ENCODE peak calls at places on chromosomes 16 and 17, in four cellular contexts. L is heart left ventricle, K is spleen, N is transverse colon. Y is an unnamed sample.

GRCh38 chr16:74936902-74937560 is 47.9 kb downstream of the WDR59 start:
- DNase-seq in L (no peak), K (no peak), N (no peak), Y (no peak)

GRCh38 chr17:69018687-69019086 is 42.0 kb downstream of the ABCA9 start:
- DNase-seq in L (no peak), K (no peak), N (no peak), Y (no peak)

GRCh38 chr16:85151603-85152413 is 39.5 kb upstream of the CIBAR2 start:
- DNase-seq in L (peak; percentile 86), K (no peak), N (peak; percentile 65), Y (peak; percentile 58)

GRCh38 chr17:1724869-1725641 is 551 bp downstream of the WDR81 start:
- DNase-seq in L (no peak), K (peak; percentile 87), N (no peak), Y (peak; percentile 19)

GRCh38 chr17:7238418-7239090 is 703 bp downstream of the PHF23 start:
- DNase-seq in L (no peak), K (no peak), N (no peak), Y (no peak)

GRCh38 chr16:73703891-73704290 is 592.7 kb upstream of the PSMD7 start:
- DNase-seq in L (no peak), K (no peak), N (no peak), Y (no peak)

GRCh38 chr16:82995286-82995926 is 368.6 kb downstream of the CDH13 start:
- DNase-seq in L (no peak), K (no peak), N (no peak), Y (no peak)

GRCh38 chr17:4858880-4859260 is 25.7 kb downstream of the MINK1 start:
- DNase-seq in L (peak; percentile 68), K (no peak), N (peak; percentile 40), Y (no peak)

GRCh38 chr16:81190667-81191066 is 47.8 kb upstream of the BCO1 start:
- DNase-seq in L (no peak), K (no peak), N (no peak), Y (peak; percentile 15)

GRCh38 chr16:22328081-22328725 is 31.0 kb downstream of the POLR3E start:
- DNase-seq in L (no peak), K (no peak), N (no peak), Y (no peak)

GRCh38 chr17:20852541-20853370 is 190.1 kb downstream of the USP22 start:
- DNase-seq in L (peak; percentile 21), K (peak; percentile 72), N (peak; percentile 14), Y (no peak)

GRCh38 chr17:46942441-46943217 is 19.7 kb downstream of the GOSR2 start:
- DNase-seq in L (peak; percentile 65), K (no peak), N (peak; percentile 74), Y (peak; percentile 53)

GRCh38 chr16:68247400-68247799 is 2.2 kb downstream of the PLA2G15 start:
- DNase-seq in L (peak; percentile 30), K (no peak), N (no peak), Y (peak; percentile 79)

GRCh38 chr17:29390856-29391631 is 881 bp downstream of the TAOK1 start:
- DNase-seq in L (peak; percentile 14), K (peak; percentile 84), N (peak; percentile 25), Y (peak; percentile 14)

GRCh38 chr17:29590979-29591736 is 1.7 kb upstream of the GIT1 start:
- DNase-seq in L (no peak), K (peak; percentile 85), N (peak; percentile 42), Y (peak; percentile 56)

GRCh38 chr16:70433456-70434103 is 5.3 kb downstream of the ST3GAL2 start:
- DNase-seq in L (peak; percentile 70), K (no peak), N (peak; percentile 33), Y (no peak)

GRCh38 chr16:86289907-86290306 is 220.4 kb upstream of the FOXF1 start:
- DNase-seq in L (no peak), K (no peak), N (no peak), Y (no peak)

GRCh38 chr16:76345093-76345735 is 68.0 kb downstream of the CNTNAP4 start:
- DNase-seq in L (peak; percentile 8), K (no peak), N (no peak), Y (peak; percentile 39)

GRCh38 chr17:34227707-34228106 is 27.4 kb upstream of the CCL2 start:
- DNase-seq in L (no peak), K (no peak), N (no peak), Y (no peak)

GRCh38 chr16:1674751-1675664 is 3.1 kb upstream of the JPT2 start:
- DNase-seq in L (no peak), K (peak; percentile 56), N (no peak), Y (no peak)

GRCh38 chr16:25192096-25192495 is 24.7 kb upstream of the AQP8 start:
- DNase-seq in L (no peak), K (no peak), N (no peak), Y (no peak)

GRCh38 chr16:70470927-70471341 is 16.5 kb downstream of the FCSK start:
- DNase-seq in L (no peak), K (no peak), N (peak; percentile 26), Y (peak; percentile 65)

GRCh38 chr16:66945939-66946338 is 10.6 kb downstream of the CES2 start:
- DNase-seq in L (no peak), K (no peak), N (no peak), Y (no peak)

GRCh38 chr16:67312450-67313118 is 14.0 kb downstream of the KCTD19 start:
- DNase-seq in L (no peak), K (no peak), N (no peak), Y (no peak)

GRCh38 chr16:4176794-4177438 is 60.7 kb upstream of the ADCY9 start:
- DNase-seq in L (no peak), K (no peak), N (peak; percentile 16), Y (no peak)

GRCh38 chr16:55539049-55539448 is 27.4 kb upstream of the CAPNS2 start:
- DNase-seq in L (no peak), K (no peak), N (no peak), Y (no peak)

DNA sequence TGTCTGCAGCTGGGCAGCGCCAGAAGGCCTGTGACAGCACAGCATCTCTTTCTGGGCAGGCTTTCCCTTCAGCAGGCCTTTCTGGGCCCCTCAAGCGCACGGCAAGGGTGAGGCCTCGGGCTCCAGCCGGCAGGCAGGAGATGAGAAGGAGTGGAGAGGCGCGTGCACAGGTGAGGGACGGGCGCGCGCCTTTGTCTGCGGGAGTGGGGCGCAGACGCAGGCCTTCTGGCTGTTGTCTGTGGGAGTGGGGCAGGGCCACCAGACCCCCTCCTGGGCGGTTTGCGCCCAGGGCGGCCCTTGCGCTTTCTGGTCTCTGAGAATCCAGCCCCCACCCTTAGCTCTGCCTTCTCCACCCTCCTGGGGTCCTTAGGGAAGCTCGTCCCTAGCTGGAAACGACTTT is 6.5 kb downstream of the ZNF205 start:
- DNase-seq in L (no peak), K (no peak), N (no peak), Y (no peak)
- H3K4me1 ChIP-seq in L (no peaks in the 10 kb centered on the region), K (peaks cover 4% of the 10 kb centered on the region), N (peaks cover 3% of the 10 kb centered on the region), Y (peaks cover 13% of the 10 kb centered on the region)

DNA sequence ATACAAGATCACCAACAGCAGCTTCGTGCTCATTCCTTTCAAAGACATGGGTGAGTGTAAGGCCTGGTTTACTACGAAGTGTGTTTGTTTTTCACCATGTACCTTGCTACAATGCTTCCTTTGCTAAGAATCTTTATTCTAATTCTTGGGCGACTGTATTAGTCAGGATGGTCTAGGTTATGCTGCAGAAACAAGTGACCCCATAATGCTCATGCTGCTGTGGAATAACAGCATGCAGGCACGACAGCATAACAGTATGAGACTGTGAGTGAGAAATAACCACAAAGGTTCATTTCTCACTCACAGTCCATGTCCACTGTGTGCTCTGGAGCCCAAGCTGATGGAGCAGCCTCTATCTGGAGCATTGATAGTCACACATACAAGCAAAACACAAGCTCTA is 38.0 kb downstream of the TMC7 start:
- DNase-seq in L (no peak), K (no peak), N (no peak), Y (no peak)
- TF ChIP-seq POLR2A in L (no peak), K (no peak), N (no peak), Y (no peak)

GRCh38 chr17:18318122-18318521 is 3.0 kb downstream of the SMCR8 start:
- DNase-seq in L (no peak), K (peak; percentile 17), N (no peak), Y (no peak)

GRCh38 chr17:18321309-18321708 is 6.2 kb downstream of the SMCR8 start:
- DNase-seq in L (no peak), K (peak; percentile 42), N (no peak), Y (no peak)

GRCh38 chr17:18318771-18319450 is 3.8 kb downstream of the SMCR8 start:
- DNase-seq in L (no peak), K (peak; percentile 63), N (no peak), Y (no peak)

GRCh38 chr17:18320301-18320700 is 5.2 kb downstream of the SMCR8 start:
- DNase-seq in L (no peak), K (peak; percentile 58), N (no peak), Y (no peak)

GRCh38 chr17:18319604-18320256 is 4.6 kb downstream of the SMCR8 start:
- DNase-seq in L (no peak), K (peak; percentile 73), N (no peak), Y (no peak)
- H3K4me1 ChIP-seq in L (peaks cover 44% of the 10 kb centered on the region), K (peaks cover 49% of the 10 kb centered on the region), N (peaks cover 34% of the 10 kb centered on the region), Y (peaks cover 52% of the 10 kb centered on the region)

GRCh38 chr16:590165-590874 is 454 bp downstream of the RAB40C start:
- DNase-seq in L (no peak), K (peak; percentile 92), N (no peak), Y (no peak)
- TF ChIP-seq POLR2A in L (no peak), K (no peak), N (peak; percentile 45), Y (peak; percentile 85)

GRCh38 chr17:45845376-45846185 is 900 bp downstream of the SPPL2C start:
- DNase-seq in L (no peak), K (peak; percentile 51), N (no peak), Y (no peak)

GRCh38 chr17:45846223-45846622 is 1.5 kb downstream of the SPPL2C start:
- DNase-seq in L (no peak), K (peak; percentile 58), N (no peak), Y (no peak)

GRCh38 chr17:45846646-45847045 is 2.0 kb downstream of the SPPL2C start:
- DNase-seq in L (no peak), K (no peak), N (no peak), Y (no peak)

GRCh38 chr17:45843722-45844121 is 959 bp upstream of the SPPL2C start:
- DNase-seq in L (no peak), K (no peak), N (no peak), Y (no peak)

GRCh38 chr17:45844695-45845375 is at the start of gene SPPL2C:
- DNase-seq in L (no peak), K (peak; percentile 64), N (no peak), Y (no peak)
- H3K4me1 ChIP-seq in L (no peaks in the 10 kb centered on the region), K (no peaks in the 10 kb centered on the region), N (no peaks in the 10 kb centered on the region), Y (peaks cover 4% of the 10 kb centered on the region)

DNA sequence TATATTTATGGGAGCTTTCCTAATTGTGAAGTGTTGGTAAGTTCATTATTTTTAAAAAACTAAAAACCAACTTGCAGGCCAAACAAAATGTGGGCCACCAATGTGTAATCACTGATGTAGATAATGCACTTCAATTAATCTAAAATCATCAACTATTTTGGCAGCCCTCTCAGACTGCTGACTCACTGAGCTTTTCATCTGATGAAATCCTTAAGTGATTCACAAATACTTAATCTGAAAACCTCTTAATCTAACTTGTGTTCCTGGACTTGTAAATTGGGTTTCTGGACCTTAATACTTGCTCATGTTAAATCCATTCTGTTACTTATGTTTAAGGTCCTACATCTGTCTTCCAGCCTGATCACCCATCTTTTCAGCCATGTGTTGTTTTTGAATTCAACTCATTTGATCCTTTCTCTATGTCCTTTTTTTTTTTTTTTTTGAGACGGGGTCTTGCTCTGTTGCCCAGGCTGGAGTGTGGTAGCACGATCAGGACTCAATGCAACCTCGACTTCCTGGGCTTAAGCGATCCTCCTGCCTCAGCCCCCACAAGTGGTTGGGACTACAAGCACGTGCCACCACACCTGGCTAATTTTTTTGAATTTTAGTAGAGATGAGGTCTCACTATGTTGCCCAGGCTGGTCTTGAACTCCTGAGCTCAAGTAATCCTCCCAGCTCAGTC is 39.0 kb downstream of the PRKCB start:
- DNase-seq in L (no peak), K (no peak), N (no peak), Y (no peak)
- TF ChIP-seq POLR2A in L (no peak), K (no peak), N (no peak), Y (no peak)

Y was measured in gastrocnemius medialis.